ENCODE peak calls at places on chromosomes 3 and 15, in eight cellular contexts. U is fibroblast of lung, D is mammary epithelial cell, B is heart left ventricle, Z is Panc1, Y is AG09309, H is GM20000, R is GM23338. C is an unnamed sample.
A peak's percentile ranks its signal among the peaks of the same experiment; 100 is the strongest.

GRCh38 chr3:161350916-161351315 is 20.4 kb downstream of the SPTSSB start:
- DNase-seq in U (peak; percentile 17), D (no peak), B (no peak), Z (no peak), Y (no peak), H (no peak), R (no peak), C (no peak)

GRCh38 chr15:56739964-56740640 is 6.8 kb upstream of the ZNF280D start:
- DNase-seq in U (no peak), D (peak; percentile 6), B (no peak), Z (no peak), Y (no peak), H (no peak), R (peak; percentile 83), C (no peak)

GRCh38 chr3:33438284-33438668 is 1.9 kb downstream of the UBP1 start:
- DNase-seq in U (peak; percentile 58), D (peak; percentile 58), B (no peak), Z (no peak), Y (no peak), H (no peak), R (no peak), C (no peak)

GRCh38 chr3:138408751-138409161 is 25.7 kb upstream of the ESYT3 start:
- DNase-seq in U (peak; percentile 21), D (no peak), B (no peak), Z (no peak), Y (no peak), H (no peak), R (peak; percentile 47), C (no peak)

GRCh38 chr3:37765591-37766219 is 96.0 kb upstream of the CTDSPL start:
- DNase-seq in U (peak; percentile 40), D (no peak), B (peak; percentile 62), Z (no peak), Y (no peak), H (no peak), R (no peak), C (no peak)

GRCh38 chr15:71612066-71612715 is 198.2 kb upstream of the NR2E3 start:
- DNase-seq in U (no peak), D (no peak), B (no peak), Z (no peak), Y (no peak), H (no peak), R (no peak), C (no peak)

GRCh38 chr15:101613130-101614000 is 38.8 kb downstream of the TM2D3 start:
- DNase-seq in U (peak; percentile 17), D (peak; percentile 12), B (peak; percentile 85), Z (no peak), Y (no peak), H (no peak), R (no peak), C (no peak)

GRCh38 chr3:35215525-35216500 is 423.5 kb upstream of the ARPP21 start:
- DNase-seq in U (no peak), D (no peak), B (no peak), Z (no peak), Y (no peak), H (no peak), R (no peak), C (no peak)

GRCh38 chr3:17442332-17443049 is 299.9 kb downstream of the TBC1D5 start:
- DNase-seq in U (peak; percentile 59), D (peak; percentile 5), B (no peak), Z (no peak), Y (no peak), H (no peak), R (no peak), C (no peak)

GRCh38 chr15:88247914-88248313 is 8.6 kb downstream of the NTRK3 start:
- DNase-seq in U (no peak), D (no peak), B (no peak), Z (no peak), Y (no peak), H (no peak), R (no peak), C (no peak)

GRCh38 chr3:108157275-108157674 is 64.9 kb downstream of the IFT57 start:
- DNase-seq in U (no peak), D (no peak), B (no peak), Z (no peak), Y (no peak), H (no peak), R (no peak), C (no peak)

GRCh38 chr3:108152261-108152660 is 61.4 kb upstream of the CD47 start:
- DNase-seq in U (no peak), D (no peak), B (no peak), Z (no peak), Y (no peak), H (no peak), R (no peak), C (no peak)

GRCh38 chr3:108156312-108156853 is 65.6 kb upstream of the CD47 start:
- DNase-seq in U (no peak), D (no peak), B (no peak), Z (no peak), Y (no peak), H (no peak), R (no peak), C (no peak)

GRCh38 chr3:108150200-108150599 is 59.4 kb upstream of the CD47 start:
- DNase-seq in U (no peak), D (no peak), B (no peak), Z (no peak), Y (no peak), H (no peak), R (no peak), C (no peak)

DNA sequence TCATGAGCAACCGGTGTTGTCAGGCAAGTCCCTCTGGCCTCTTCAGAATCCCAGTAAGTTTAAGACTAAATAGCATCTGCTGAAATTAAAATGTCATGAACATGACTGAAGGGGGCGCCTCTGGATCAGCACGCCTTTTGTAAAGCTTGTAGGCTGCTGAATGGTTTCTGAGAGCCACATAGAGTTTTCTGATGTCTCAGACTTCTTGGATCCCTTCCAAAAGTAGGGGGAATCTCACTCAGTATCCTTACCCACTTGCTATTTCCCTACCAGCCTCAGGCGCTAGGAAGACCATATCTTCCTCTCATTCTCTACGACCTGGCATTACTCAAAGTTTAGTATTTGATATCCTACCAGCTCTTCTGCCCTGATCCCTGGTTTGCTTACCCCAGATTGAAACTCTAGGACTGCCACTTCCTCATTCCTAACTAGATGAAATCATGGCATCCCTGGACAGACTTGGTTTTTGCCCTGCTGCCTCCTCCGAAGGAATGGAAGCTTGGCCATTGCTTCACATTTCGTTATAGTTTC is 62.7 kb upstream of the CD47 start:
- DNase-seq in U (peak; percentile 61), D (peak; percentile 60), B (no peak), Z (no peak), Y (no peak), H (peak; percentile 53), R (peak; percentile 88), C (peak; percentile 46)
- TF ChIP-seq CTCF in U (peak; percentile 50), D (peak; percentile 39), B (no peak), Z (peak; percentile 73), Y (peak; percentile 52), H (peak; percentile 33), R (peak; percentile 75), C (peak; percentile 25)

GRCh38 chr3:12286927-12287726 is 1.7 kb upstream of the PPARG start:
- DNase-seq in U (no peak), D (no peak), B (peak; percentile 48), Z (no peak), Y (no peak), H (peak; percentile 50), R (peak; percentile 61), C (peak; percentile 25)
- TF ChIP-seq CTCF in U (peak; percentile 23), D (no peak), B (no peak), Z (no peak), Y (no peak), H (no peak), R (no peak), C (no peak)

GRCh38 chr3:114664006-114664405 is 370.2 kb downstream of the TIGIT start:
- DNase-seq in U (no peak), D (no peak), B (no peak), Z (no peak), Y (no peak), H (no peak), R (no peak), C (no peak)

GRCh38 chr3:114671741-114672510 is 378.1 kb downstream of the TIGIT start:
- DNase-seq in U (no peak), D (no peak), B (no peak), Z (no peak), Y (no peak), H (no peak), R (no peak), C (no peak)

GRCh38 chr3:114666613-114667012 is 372.8 kb downstream of the TIGIT start:
- DNase-seq in U (no peak), D (no peak), B (no peak), Z (no peak), Y (no peak), H (no peak), R (no peak), C (no peak)

GRCh38 chr3:114669614-114670013 is 375.8 kb downstream of the TIGIT start:
- DNase-seq in U (no peak), D (no peak), B (no peak), Z (no peak), Y (no peak), H (no peak), R (no peak), C (no peak)

DNA sequence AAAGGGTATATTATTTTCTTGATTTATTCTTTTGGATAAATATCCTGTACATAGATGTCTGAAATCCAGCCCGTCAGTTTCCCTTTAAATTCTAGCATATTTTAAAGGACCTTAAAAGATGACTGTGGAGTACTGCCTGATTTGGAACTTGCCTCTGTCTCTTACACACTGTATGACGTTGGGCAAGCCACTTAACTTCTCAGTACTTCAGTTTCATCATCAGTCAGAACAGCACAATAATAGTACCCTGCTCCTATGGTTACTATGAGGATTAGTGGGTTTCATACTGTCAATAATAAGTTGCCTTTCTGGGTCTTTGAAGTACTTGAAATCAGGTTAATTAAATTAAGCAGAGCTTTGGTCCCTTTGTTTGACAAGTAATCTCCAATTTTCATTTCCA is 374.3 kb downstream of the TIGIT start:
- DNase-seq in U (no peak), D (no peak), B (no peak), Z (no peak), Y (no peak), H (no peak), R (no peak), C (no peak)
- TF ChIP-seq CTCF in U (no peak), D (no peak), B (no peak), Z (no peak), Y (no peak), H (no peak), R (no peak), C (no peak)

DNA sequence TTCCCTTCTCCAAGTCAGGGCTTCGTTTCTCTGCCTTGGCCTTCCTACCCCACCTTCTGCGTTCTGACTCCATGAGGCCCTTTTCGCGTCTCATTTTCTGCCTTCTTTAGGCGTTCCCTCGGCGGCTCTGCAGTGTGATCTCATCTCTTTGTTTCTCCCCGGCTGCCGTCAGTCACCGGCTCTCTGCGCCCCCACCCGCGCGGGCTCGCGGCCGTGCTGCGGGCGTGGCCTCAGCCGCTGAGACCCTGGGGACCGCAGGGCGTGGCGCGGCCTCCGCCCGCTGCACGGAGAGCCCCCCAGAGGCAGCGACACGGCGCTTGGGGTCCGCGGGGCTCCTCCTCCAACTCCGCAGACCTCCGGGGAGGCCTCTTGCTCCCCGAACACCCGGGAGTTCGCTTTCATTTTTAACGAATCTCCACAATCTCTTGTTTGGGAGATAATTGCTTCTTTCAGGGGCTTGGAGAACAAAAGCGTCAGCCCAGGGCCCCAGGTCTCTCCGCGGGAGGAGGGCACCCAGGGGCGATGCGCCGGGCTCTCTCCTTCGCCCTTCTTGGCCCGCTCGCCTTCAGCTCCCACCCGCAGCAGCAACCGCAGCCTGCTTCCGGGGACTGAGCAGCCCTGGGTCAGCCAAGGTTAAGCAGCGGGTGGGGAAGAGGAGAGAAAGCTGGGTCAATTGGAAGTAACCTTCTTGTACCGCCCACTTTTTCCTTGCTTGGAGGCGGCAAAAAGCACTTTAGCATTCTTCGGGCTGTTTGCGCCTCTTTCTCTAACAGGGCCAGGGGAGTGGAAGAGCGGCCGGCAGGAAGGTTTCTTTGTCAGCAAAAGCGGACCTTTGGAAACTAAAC is 35.2 kb downstream of the GAP43 start:
- DNase-seq in U (peak; percentile 93), D (peak; percentile 71), B (peak; percentile 87), Z (no peak), Y (peak; percentile 34), H (peak; percentile 87), R (peak; percentile 95), C (peak; percentile 85)
- TF ChIP-seq CTCF in U (no peak), D (no peak), B (no peak), Z (no peak), Y (no peak), H (no peak), R (no peak), C (no peak)